ENCODE peak calls at places on chromosome 14, in seven cellular contexts. H is NCI-H1105 treated with DMSO at 0.1 percent for 48 hours; D is Daoy; T is activated CD4-positive, alpha-beta T cell treated with anti-CD3 and anti-CD28 coated beads, Interleukin-2, amount 50 U/mL, for 48 hours; V is foreskin melanocyte; Q is WTC11; X is fibroblast of villous mesenchyme. O is an unnamed sample.

GRCh38 chr14:57871487-57872080 is 5.7 kb upstream of the SLC35F4 start:
- DNase-seq in H (peak; percentile 24), D (peak; percentile 77), T (peak; percentile 11), V (peak; percentile 93), Q (peak; percentile 53), X (peak; percentile 19), O (no peak)

GRCh38 chr14:80941241-80942157 is at the start of gene CEP128:
- DNase-seq in H (peak; percentile 99), D (peak; percentile 98), T (peak; percentile 89), V (peak; percentile 97), Q (peak; percentile 97), X (peak; percentile 98), O (peak; percentile 84)

GRCh38 chr14:51419685-51420084 is 179.6 kb downstream of the TMX1 start:
- DNase-seq in H (no peak), D (no peak), T (no peak), V (no peak), Q (no peak), X (no peak), O (no peak)

GRCh38 chr14:56417173-56417572 is 162.4 kb upstream of the TMEM260 start:
- DNase-seq in H (no peak), D (no peak), T (no peak), V (no peak), Q (no peak), X (no peak), O (no peak)

GRCh38 chr14:98900236-98900635 is 371.8 kb downstream of the BCL11B start:
- DNase-seq in H (no peak), D (no peak), T (no peak), V (no peak), Q (no peak), X (no peak), O (no peak)

GRCh38 chr14:58749066-58749669 is 111.4 kb downstream of the DACT1 start:
- DNase-seq in H (peak; percentile 36), D (peak; percentile 96), T (peak; percentile 16), V (no peak), Q (no peak), X (peak; percentile 99), O (no peak)

GRCh38 chr14:31880935-31881334 is 196.2 kb upstream of the ARHGAP5 start:
- DNase-seq in H (no peak), D (peak; percentile 80), T (no peak), V (peak; percentile 74), Q (no peak), X (peak; percentile 86), O (no peak)

GRCh38 chr14:54566410-54567223 is at the start of gene SAMD4A:
- DNase-seq in H (peak; percentile 44), D (peak; percentile 92), T (peak; percentile 60), V (peak; percentile 72), Q (peak; percentile 65), X (peak; percentile 91), O (peak; percentile 72)

GRCh38 chr14:61690982-61691381 is 4.3 kb upstream of the HIF1A start:
- DNase-seq in H (no peak), D (no peak), T (no peak), V (no peak), Q (no peak), X (no peak), O (no peak)

GRCh38 chr14:104290058-104290667 is 151.8 kb downstream of the KIF26A start:
- DNase-seq in H (no peak), D (no peak), T (no peak), V (no peak), Q (peak; percentile 10), X (no peak), O (peak; percentile 15)

GRCh38 chr14:95674613-95675012 is 11.6 kb upstream of the TCL1B start:
- DNase-seq in H (no peak), D (no peak), T (no peak), V (no peak), Q (no peak), X (no peak), O (no peak)

GRCh38 chr14:75025876-75026275 is 23.2 kb downstream of the EIF2B2 start:
- DNase-seq in H (no peak), D (no peak), T (no peak), V (no peak), Q (no peak), X (no peak), O (no peak)